ENCODE peak calls at places on chromosomes 7 and 10, in four cellular contexts. T is HCT116, G is fibroblast of lung, V is PC-9. F is an unnamed sample. For H3K4me1, the result is how much of the 10 kb centered on the place peaks cover.

GRCh38 chr10:52965938-52966401 is 193.4 kb upstream of the MBL2 start:
- DNase-seq in T (no peak), G (no peak), V (no peak), F (peak)

GRCh38 chr10:62554632-62555199 is 180.5 kb downstream of the ZNF365 start:
- DNase-seq in G (peak), T (peak), V (no peak), F (peak)

GRCh38 chr10:102853944-102854694 is at the start of gene BORCS7:
- DNase-seq in G (peak), T (peak), V (peak), F (peak)

GRCh38 chr10:69180525-69181204 is 631 bp downstream of the SUPV3L1 start:
- DNase-seq in T (no peak), V (no peak), G (peak), F (peak)

GRCh38 chr10:64173826-64174225 is 652.6 kb downstream of the REEP3 start:
- DNase-seq in T (no peak), V (no peak), G (no peak), F (no peak)

GRCh38 chr10:100718197-100718742 is 27.1 kb upstream of the PAX2 start:
- DNase-seq in T (no peak), G (no peak), V (no peak), F (no peak)

GRCh38 chr10:103467391-103467790 is 8.7 kb upstream of the CALHM1 start:
- DNase-seq in V (no peak), T (no peak), G (no peak), F (no peak)

GRCh38 chr10:28878236-28878970 is 201.1 kb downstream of the BAMBI start:
- DNase-seq in G (peak), V (no peak), T (no peak), F (no peak)

GRCh38 chr7:74356589-74357315 is 67.5 kb downstream of the CLIP2 start:
- DNase-seq in G (peak), V (no peak), T (no peak), F (peak)

GRCh38 chr10:47214520-47214919 is 85.5 kb upstream of the GDF10 start:
- DNase-seq in T (no peak), G (no peak), V (no peak), F (no peak)

GRCh38 chr7:118183254-118183585 is 744 bp upstream of the LSM8 start:
- DNase-seq in G (peak), V (no peak), T (no peak), F (peak)

GRCh38 chr7:14321947-14322346 is 332.5 kb upstream of the ETV1 start:
- DNase-seq in G (no peak), V (no peak), T (no peak), F (no peak)

GRCh38 chr7:98722402-98722801 is 105.3 kb downstream of the NPTX2 start:
- DNase-seq in G (no peak), T (no peak), V (no peak), F (no peak)

GRCh38 chr10:22345301-22346086 is at the start of gene SPAG6:
- DNase-seq in G (no peak), T (no peak), V (no peak), F (no peak)

GRCh38 chr10:95394161-95394880 is 103.5 kb upstream of the PDLIM1 start:
- DNase-seq in T (peak), G (peak), V (peak), F (peak)

GRCh38 chr7:70776627-70777101 is 355.3 kb upstream of the GALNT17 start:
- DNase-seq in G (peak), T (no peak), V (no peak), F (peak)

GRCh38 chr10:95457319-95457886 is 103.8 kb downstream of the SORBS1 start:
- DNase-seq in V (no peak), G (peak), T (no peak), F (no peak)

GRCh38 chr7:34282271-34282670 is 375.7 kb upstream of the NPSR1 start:
- DNase-seq in G (peak), T (no peak), V (no peak), F (no peak)

GRCh38 chr7:25752967-25753791 is 398.8 kb upstream of the NFE2L3 start:
- DNase-seq in V (no peak), T (no peak), G (peak), F (peak)

GRCh38 chr7:77888998-77889397 is 90.4 kb downstream of the PHTF2 start:
- DNase-seq in T (no peak), G (no peak), V (no peak), F (no peak)

GRCh38 chr7:142303650-142304049 is 45.8 kb upstream of the PRSS58 start:
- DNase-seq in G (no peak), T (peak), V (peak), F (no peak)

GRCh38 chr7:149370790-149371189 is 90.1 kb downstream of the ZNF777 start:
- DNase-seq in T (no peak), V (peak), G (no peak), F (no peak)

GRCh38 chr7:134515569-134516468 is 11.5 kb upstream of the AKR1B10 start:
- DNase-seq in V (peak), G (peak), T (peak), F (peak)

GRCh38 chr7:2195403-2196246 is 37.1 kb downstream of the MAD1L1 start:
- DNase-seq in V (no peak), G (no peak), T (no peak), F (no peak)

DNA sequence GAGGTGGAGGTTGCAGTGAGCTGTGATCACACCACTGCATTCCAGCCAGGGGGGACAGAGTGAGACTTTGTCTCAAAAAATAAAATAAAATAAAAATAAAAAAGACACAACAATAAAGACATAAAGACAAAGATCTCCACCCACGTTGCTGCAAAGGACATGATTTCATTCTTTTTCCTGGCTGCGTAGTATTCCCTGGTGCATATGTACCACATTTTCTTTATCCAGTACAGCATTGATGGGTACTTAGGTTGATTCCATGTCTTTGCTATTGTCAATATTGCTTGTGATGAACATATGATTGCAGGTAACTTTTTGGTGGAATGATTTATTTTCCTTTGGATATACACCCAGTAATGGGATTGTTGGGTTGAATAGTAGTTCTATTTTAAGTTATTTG is 42.0 kb upstream of the CCDC3 start:
- DNase-seq in G (no peak), T (no peak), V (no peak), F (no peak)
- H3K4me1 ChIP-seq in G (under half), T (under half), V (under half), F (under half)

DNA sequence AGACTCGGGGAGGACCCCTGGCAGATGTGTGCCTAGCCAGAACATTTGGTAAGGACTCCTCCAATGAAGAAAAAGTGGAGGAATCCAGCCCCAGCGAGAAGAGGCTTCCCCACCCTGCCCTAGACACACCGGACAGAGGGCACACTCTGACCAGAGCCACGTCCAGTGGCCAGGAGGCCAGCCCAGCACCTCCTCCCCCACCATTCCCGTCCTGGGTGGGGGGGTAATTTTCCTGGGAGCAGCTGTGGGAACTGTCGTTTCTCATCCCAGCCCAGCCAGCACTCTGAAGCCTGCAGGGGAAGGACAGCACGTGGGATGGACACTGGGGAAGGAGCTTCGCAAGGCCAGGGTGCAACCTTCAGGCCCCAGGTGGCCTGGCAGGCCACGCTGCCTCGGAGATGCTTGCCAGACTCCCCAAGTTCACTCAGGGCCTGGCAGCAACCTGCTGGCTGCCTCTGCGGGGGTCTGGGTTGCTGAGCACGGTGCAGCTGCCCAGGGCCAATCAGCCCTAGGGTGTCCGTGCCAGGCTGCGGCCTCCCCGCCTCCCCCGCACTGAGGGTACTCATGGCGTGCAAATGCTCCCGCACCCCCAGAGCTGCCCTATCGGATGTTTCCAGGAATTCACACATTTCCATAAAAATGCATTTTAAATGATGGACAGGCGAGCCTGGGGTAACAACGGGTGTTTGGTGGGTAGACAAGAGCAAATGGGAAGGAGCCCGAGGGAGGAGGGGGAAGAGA is 2.0 kb upstream of the EN2 start:
- DNase-seq in V (no peak), G (no peak), T (no peak), F (no peak)
- TF ChIP-seq EZH2 in V (no peak), G (no peak), T (no peak), F (peak)

GRCh38 chr10:17229967-17230682 is 2.1 kb downstream of the VIM start:
- DNase-seq in G (peak), V (peak), T (peak), F (peak)
- H3K4me1 ChIP-seq in G (under half), V (under half), T (under half), F (under half)

DNA sequence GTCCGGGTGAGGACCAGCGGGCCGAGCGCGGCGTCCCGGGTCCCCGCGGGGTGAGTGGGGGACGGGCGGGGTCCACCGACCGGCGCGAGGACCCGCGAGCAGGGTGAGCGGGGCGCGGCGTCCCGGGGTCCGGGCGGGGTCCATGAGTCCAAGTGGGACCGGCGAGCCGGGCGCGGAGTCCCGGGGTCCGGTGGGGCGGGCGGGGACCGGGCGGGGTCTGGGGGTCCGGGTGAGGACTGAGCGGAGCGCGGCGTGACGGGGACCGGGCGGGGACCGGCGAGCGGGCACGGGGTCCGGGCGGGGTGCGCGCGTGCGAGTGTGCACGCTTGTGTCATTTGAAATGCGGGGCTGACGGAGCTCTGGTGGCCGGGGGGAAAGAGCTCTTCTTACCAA is 750 bp downstream of the CELF2 start:
- DNase-seq in G (no peak), V (no peak), T (no peak), F (no peak)
- TF ChIP-seq EZH2 in G (no peak), V (no peak), T (no peak), F (no peak)

GRCh38 chr7:122515404-122515803 is 183.5 kb downstream of the RNF133 start:
- DNase-seq in T (no peak), V (peak), G (no peak), F (no peak)
- H3K4me1 ChIP-seq in T (under half), V (under half), G (under half), F (under half)

GRCh38 chr7:32298403-32299132 is 191.6 kb downstream of the LSM5 start:
- DNase-seq in V (no peak), G (no peak), T (no peak), F (peak)
- TF ChIP-seq EZH2 in V (no peak), G (peak), T (no peak), F (no peak)

GRCh38 chr10:89251417-89252224 is at the start of gene LIPA:
- DNase-seq in V (peak), G (peak), T (peak), F (peak)

GRCh38 chr10:89245802-89246201 is 5.8 kb downstream of the LIPA start:
- DNase-seq in T (no peak), V (no peak), G (no peak), F (no peak)

GRCh38 chr10:89252225-89252585 is 630 bp upstream of the LIPA start:
- DNase-seq in V (no peak), G (no peak), T (no peak), F (no peak)

GRCh38 chr10:89249066-89249465 is 2.5 kb downstream of the LIPA start:
- DNase-seq in V (no peak), G (no peak), T (no peak), F (no peak)

DNA sequence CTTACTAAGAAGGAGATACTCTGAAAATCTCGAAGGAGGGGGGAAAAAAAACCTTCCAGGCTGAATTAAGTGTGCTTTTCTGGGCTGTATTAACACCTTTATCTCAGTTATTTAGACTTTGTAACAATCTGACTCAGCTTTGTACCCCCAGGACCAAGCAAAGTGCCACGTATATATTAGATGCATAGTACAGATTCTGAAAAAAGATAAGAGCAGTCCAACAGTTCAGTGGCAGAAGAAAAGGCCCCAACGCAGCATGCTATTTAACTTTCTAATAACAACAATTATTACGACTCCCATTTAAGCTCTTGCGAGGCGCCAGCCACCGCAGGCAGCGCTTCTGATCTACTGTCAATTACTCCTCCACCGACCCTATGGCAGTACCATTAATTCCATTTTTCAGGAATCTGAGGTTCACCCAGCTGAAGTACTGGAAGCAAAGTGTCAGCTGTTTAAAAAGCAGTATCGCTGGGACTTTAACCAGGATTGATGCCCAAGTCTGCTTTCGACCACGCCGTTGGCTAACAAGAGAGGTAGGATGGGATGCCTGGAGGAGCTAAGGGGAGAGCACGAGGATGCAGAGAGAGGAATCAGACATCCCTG is 660 bp downstream of the LIPA start:
- DNase-seq in T (no peak), V (no peak), G (no peak), F (peak)
- H3K4me1 ChIP-seq in T (under half), V (under half), G (under half), F (under half)

F was measured in mammary epithelial cell.